ENCODE peak calls at places on chromosome 3, in six cellular contexts. S is uterus, X is transverse colon, Z is brain microvascular endothelial cell, N is H1, O is Peyer's patch. A is an unnamed sample.

GRCh38 chr3:138257986-138258385 is 70.9 kb downstream of the ARMC8 start:
- DNase-seq in X (no peak), O (no peak), Z (no peak), S (no peak), N (no peak), A (no peak)

GRCh38 chr3:63908081-63908736 is 4.0 kb downstream of the SCAANT1 start:
- DNase-seq in S (no peak), O (no peak), X (no peak), N (no peak), Z (no peak), A (no peak)

GRCh38 chr3:53132347-53132746 is 2.1 kb upstream of the RFT1 start:
- DNase-seq in N (no peak), X (peak; percentile 53), S (no peak), Z (no peak), O (no peak), A (no peak)

GRCh38 chr3:26099692-26100091 is 309.8 kb downstream of the OXSM start:
- DNase-seq in O (no peak), N (no peak), S (no peak), X (no peak), Z (peak; percentile 4), A (no peak)

GRCh38 chr3:66035763-66036477 is 2.8 kb downstream of the MAGI1 start:
- DNase-seq in X (no peak), S (no peak), N (no peak), Z (no peak), O (no peak), A (no peak)

GRCh38 chr3:20682573-20682972 is 496.6 kb upstream of the SGO1 start:
- DNase-seq in O (no peak), Z (peak; percentile 52), N (no peak), S (no peak), X (no peak), A (no peak)

GRCh38 chr3:184726497-184726896 is 14.6 kb upstream of the MAGEF1 start:
- DNase-seq in X (no peak), S (no peak), Z (no peak), O (no peak), N (no peak), A (no peak)

GRCh38 chr3:124780767-124781485 is 50.7 kb downstream of the UMPS start:
- DNase-seq in S (peak; percentile 68), N (no peak), Z (peak; percentile 70), O (no peak), X (peak; percentile 50), A (peak; percentile 77)

GRCh38 chr3:124878561-124879394 is 8.4 kb downstream of the ITGB5 start:
- DNase-seq in O (peak; percentile 53), S (peak; percentile 62), Z (peak; percentile 91), X (peak; percentile 16), N (no peak), A (no peak)

GRCh38 chr3:117322866-117323265 is 613.3 kb downstream of the TUSC7 start:
- DNase-seq in X (no peak), S (no peak), N (no peak), O (no peak), Z (no peak), A (no peak)

GRCh38 chr3:153026026-153026425 is 136.0 kb upstream of the RAP2B start:
- DNase-seq in X (no peak), Z (no peak), O (no peak), N (no peak), S (no peak), A (no peak)

GRCh38 chr3:186452517-186452916 is 90.5 kb upstream of the DGKG start:
- DNase-seq in N (peak; percentile 32), S (no peak), X (no peak), O (no peak), Z (peak; percentile 95), A (no peak)

GRCh38 chr3:8658326-8659212 is 14.0 kb upstream of the SSUH2 start:
- DNase-seq in O (peak; percentile 65), Z (peak; percentile 87), X (peak; percentile 57), N (no peak), S (peak; percentile 44), A (no peak)

GRCh38 chr3:63232764-63233396 is 45.2 kb upstream of the SYNPR start:
- DNase-seq in X (no peak), Z (no peak), O (no peak), S (no peak), N (no peak), A (no peak)

GRCh38 chr3:29683306-29683993 is 402.6 kb downstream of the RBMS3 start:
- DNase-seq in N (no peak), X (no peak), Z (peak; percentile 72), O (no peak), S (no peak), A (no peak)

GRCh38 chr3:186432189-186432588 is 70.2 kb upstream of the DGKG start:
- DNase-seq in X (no peak), S (no peak), Z (no peak), N (peak; percentile 22), O (no peak), A (no peak)

GRCh38 chr3:131038326-131038725 is 11.6 kb downstream of the NEK11 start:
- DNase-seq in S (no peak), O (no peak), N (no peak), Z (no peak), X (no peak), A (no peak)

GRCh38 chr3:154795582-154795981 is 284.5 kb upstream of the MME start:
- DNase-seq in Z (peak; percentile 96), O (no peak), X (no peak), N (no peak), S (no peak), A (no peak)

GRCh38 chr3:10240799-10241198 is 7.5 kb upstream of the TATDN2 start:
- DNase-seq in O (no peak), X (no peak), S (no peak), Z (no peak), N (no peak), A (no peak)

GRCh38 chr3:69420781-69421520 is 35.1 kb upstream of the FRMD4B start:
- DNase-seq in X (no peak), Z (no peak), N (no peak), S (peak; percentile 45), O (no peak), A (no peak)

GRCh38 chr3:14623569-14624051 is 28.0 kb upstream of the CCDC174 start:
- DNase-seq in O (no peak), Z (no peak), N (no peak), S (no peak), X (no peak), A (no peak)
- H3K27ac ChIP-seq in O (no peak overlapping the region), Z (no peak overlapping the region), N (no peak overlapping the region), S (no peak overlapping the region), X (no peak overlapping the region), A (no peak overlapping the region)

GRCh38 chr3:28542351-28542750 is 193.7 kb upstream of the AZI2 start:
- DNase-seq in O (no peak), S (no peak), N (no peak), Z (no peak), X (no peak), A (no peak)
- TF ChIP-seq CTCF in O (no peak), S (no peak), N (no peak), Z (no peak), X (no peak), A (no peak)

GRCh38 chr3:373193-373784 is 176.7 kb downstream of the CHL1 start:
- DNase-seq in O (no peak), S (no peak), N (no peak), Z (no peak), X (no peak), A (no peak)
- H3K27ac ChIP-seq in O (no peak overlapping the region), S (no peak overlapping the region), N (no peak overlapping the region), Z (no peak overlapping the region), X (no peak overlapping the region), A (no peak overlapping the region)

GRCh38 chr3:111071257-111072015 is at the start of gene NECTIN3:
- DNase-seq in X (peak; percentile 96), N (peak; percentile 89), S (peak; percentile 95), O (peak; percentile 95), Z (peak; percentile 97), A (peak; percentile 95)
- TF ChIP-seq CTCF in X (no peak), N (no peak), S (no peak), O (no peak), Z (no peak), A (no peak)

GRCh38 chr3:31534036-31534435 is 1.3 kb downstream of the STT3B start:
- DNase-seq in O (no peak), N (no peak), X (no peak), Z (no peak), S (no peak), A (no peak)
- H3K27ac ChIP-seq in O (peak overlapping the region; percentile 99), N (no peak overlapping the region), X (peak overlapping the region; percentile 98), Z (peak overlapping the region; percentile 98), S (peak overlapping the region; percentile 98), A (peak overlapping the region; percentile 97)

GRCh38 chr3:54826255-54826691 is 101.6 kb downstream of the LRTM1 start:
- DNase-seq in O (no peak), S (no peak), X (no peak), Z (no peak), N (no peak), A (no peak)

GRCh38 chr3:54831091-54831490 is 96.8 kb downstream of the LRTM1 start:
- DNase-seq in Z (no peak), O (no peak), S (no peak), N (no peak), X (no peak), A (no peak)

GRCh38 chr3:54827766-54828165 is 100.1 kb downstream of the LRTM1 start:
- DNase-seq in X (no peak), Z (no peak), N (no peak), O (no peak), S (no peak), A (no peak)

GRCh38 chr3:54827056-54827687 is 100.7 kb downstream of the LRTM1 start:
- DNase-seq in Z (no peak), N (no peak), S (no peak), X (no peak), O (no peak), A (no peak)

DNA sequence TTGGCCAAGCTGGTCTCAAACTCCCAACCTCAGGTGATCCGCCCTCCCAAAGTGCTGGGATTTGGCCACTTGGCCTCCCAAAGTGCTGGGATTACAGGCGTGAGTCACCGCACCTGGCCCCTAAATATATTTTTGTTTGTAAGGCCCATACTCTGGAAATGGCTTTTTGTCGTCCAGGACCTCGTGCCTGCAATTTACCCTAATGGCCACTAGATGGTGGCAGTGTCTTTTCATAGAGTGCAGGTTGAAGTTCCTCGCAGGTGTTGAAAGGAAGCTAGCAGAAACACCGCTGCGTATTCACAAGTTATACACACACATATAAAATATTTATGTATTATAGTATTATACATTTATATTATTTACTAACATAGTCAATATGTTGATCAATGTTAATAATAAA is 97.2 kb downstream of the LRTM1 start:
- DNase-seq in O (no peak), S (no peak), Z (peak; percentile 14), X (no peak), N (peak; percentile 69), A (no peak)
- TF ChIP-seq CTCF in O (no peak), S (no peak), Z (peak; percentile 79), X (peak; percentile 45), N (peak; percentile 84), A (no peak)

GRCh38 chr3:37989821-37990480 is 635 bp upstream of the VILL start:
- DNase-seq in N (no peak), Z (no peak), X (no peak), S (peak; percentile 4), O (peak; percentile 46), A (no peak)
- H3K27ac ChIP-seq in N (no peak overlapping the region), Z (no peak overlapping the region), X (peak overlapping the region; percentile 90), S (no peak overlapping the region), O (peak overlapping the region; percentile 91), A (no peak overlapping the region)

A was measured in dorsolateral prefrontal cortex.